ENCODE peak calls at places on chromosomes 1 and 21, in five cellular contexts. C, G, M, W and X are unnamed samples.
A peak's percentile ranks its signal among the peaks of the same experiment; 100 is the strongest.

GRCh38 chr1:32200226-32201010 is at the start of gene CCDC28B:
- DNase-seq in C (peak; percentile 59), G (peak; percentile 75), M (peak; percentile 73), W (peak; percentile 55), X (peak; percentile 74)

GRCh38 chr1:70819231-70819630 is 228.4 kb downstream of the PTGER3 start:
- DNase-seq in C (no peak), G (no peak), M (no peak), W (no peak), X (no peak)

GRCh38 chr1:92949937-92950817 is 11.1 kb downstream of the DIPK1A start:
- DNase-seq in C (no peak), G (no peak), M (no peak), W (no peak), X (no peak)

GRCh38 chr1:183585038-183585437 is 5.2 kb downstream of the NCF2 start:
- DNase-seq in C (no peak), G (no peak), M (no peak), W (peak; percentile 51), X (no peak)

GRCh38 chr1:37793773-37794371 is at the start of gene MANEAL:
- DNase-seq in C (peak; percentile 26), G (peak; percentile 32), M (peak; percentile 81), W (peak; percentile 51), X (no peak)

GRCh38 chr1:91884459-91885290 is 1.3 kb downstream of the TGFBR3 start:
- DNase-seq in C (peak; percentile 46), G (peak; percentile 39), M (peak; percentile 68), W (peak; percentile 35), X (no peak)

GRCh38 chr1:64877151-64877550 is 89.2 kb downstream of the JAK1 start:
- DNase-seq in C (peak; percentile 33), G (no peak), M (no peak), W (no peak), X (no peak)

GRCh38 chr1:172893146-172893841 is 157.4 kb downstream of the TNFSF18 start:
- DNase-seq in C (no peak), G (peak; percentile 44), M (no peak), W (no peak), X (no peak)

DNA sequence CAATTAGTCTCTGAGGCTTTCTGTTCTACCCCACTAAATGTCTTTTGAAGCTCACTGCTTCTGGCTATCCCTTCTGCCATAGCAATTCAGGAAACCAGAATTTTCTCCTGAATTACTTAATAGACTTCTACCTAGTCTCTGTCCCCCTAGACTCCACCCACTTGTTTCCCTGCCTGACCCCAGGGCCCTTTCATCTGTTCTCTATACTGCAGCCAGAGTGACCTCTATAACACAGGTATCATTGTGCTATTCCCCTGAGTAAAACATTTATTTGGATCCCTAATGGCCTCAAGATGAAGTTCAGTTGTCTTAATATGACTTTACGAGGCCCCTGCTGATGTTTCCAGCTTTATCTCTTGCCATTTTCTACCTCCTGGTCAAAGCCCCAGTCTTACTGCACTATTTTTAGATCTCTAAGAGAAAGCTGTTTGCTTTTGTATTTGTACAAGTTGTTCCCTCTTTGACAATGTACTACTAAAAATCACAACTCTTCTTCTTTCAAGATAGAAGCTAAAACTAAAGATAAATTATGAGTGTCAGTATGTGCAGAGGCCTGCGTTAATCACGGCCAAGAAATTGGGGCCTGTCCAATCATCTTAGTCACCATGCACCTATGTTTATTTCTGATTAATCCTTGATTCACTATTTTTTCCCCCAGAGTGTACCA is 54.5 kb downstream of the ATP1B1 start:
- DNase-seq in C (no peak), G (no peak), M (no peak), W (no peak), X (peak; percentile 63)
- H3K4me3 ChIP-seq in C (no peak overlapping the region), G (no peak overlapping the region), M (no peak overlapping the region), W (no peak overlapping the region), X (no peak overlapping the region)

GRCh38 chr21:45364464-45365185 is 40.3 kb upstream of the COL18A1 start:
- DNase-seq in C (no peak), G (no peak), M (no peak), W (no peak), X (peak; percentile 75)
- H3K27ac ChIP-seq in C (no peak overlapping the region), G (peak overlapping the region; percentile 97), M (peak overlapping the region; percentile 88), W (peak overlapping the region; percentile 87), X (peak overlapping the region; percentile 97)

GRCh38 chr1:1385931-1386330 is 10.9 kb upstream of the AURKAIP1 start:
- DNase-seq in C (no peak), G (no peak), M (no peak), W (no peak), X (no peak)
- H3K4me3 ChIP-seq in C (no peak overlapping the region), G (no peak overlapping the region), M (no peak overlapping the region), W (no peak overlapping the region), X (no peak overlapping the region)

DNA sequence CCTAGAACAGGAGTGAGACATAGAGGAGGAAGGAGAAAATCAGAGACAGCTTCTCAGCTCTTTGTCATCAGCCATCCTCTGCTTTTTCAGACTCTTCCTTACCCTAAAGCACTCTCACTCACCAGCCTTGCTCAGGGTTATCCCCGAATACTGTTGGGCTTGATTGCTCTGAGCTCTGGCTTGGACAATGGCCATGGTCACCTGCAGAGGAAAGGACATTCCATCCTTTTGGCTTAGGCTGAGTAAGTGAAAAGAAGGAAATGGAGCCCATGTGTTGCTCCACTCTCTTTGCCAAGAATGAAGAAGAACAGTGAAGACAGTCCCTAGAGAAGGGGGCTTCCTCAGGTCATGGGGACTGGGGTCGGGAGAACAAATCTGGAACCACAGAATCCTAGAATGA is 2.4 kb downstream of the MTMR11 start:
- DNase-seq in C (no peak), G (no peak), M (no peak), W (no peak), X (no peak)
- H3K27ac ChIP-seq in C (no peak overlapping the region), G (no peak overlapping the region), M (no peak overlapping the region), W (peak overlapping the region; percentile 90), X (no peak overlapping the region)

GRCh38 chr1:28579374-28579773 is 12.7 kb upstream of the RAB42 start:
- DNase-seq in C (no peak), G (no peak), M (no peak), W (no peak), X (no peak)

GRCh38 chr1:28580706-28581530 is 11.1 kb upstream of the RAB42 start:
- DNase-seq in C (peak; percentile 60), G (no peak), M (no peak), W (peak; percentile 68), X (no peak)

GRCh38 chr1:28578696-28579218 is 13.3 kb upstream of the RAB42 start:
- DNase-seq in C (no peak), G (no peak), M (no peak), W (no peak), X (no peak)

GRCh38 chr1:28581531-28582247 is 10.4 kb upstream of the RAB42 start:
- DNase-seq in C (peak; percentile 91), G (peak; percentile 97), M (peak; percentile 95), W (peak; percentile 97), X (peak; percentile 96)

DNA sequence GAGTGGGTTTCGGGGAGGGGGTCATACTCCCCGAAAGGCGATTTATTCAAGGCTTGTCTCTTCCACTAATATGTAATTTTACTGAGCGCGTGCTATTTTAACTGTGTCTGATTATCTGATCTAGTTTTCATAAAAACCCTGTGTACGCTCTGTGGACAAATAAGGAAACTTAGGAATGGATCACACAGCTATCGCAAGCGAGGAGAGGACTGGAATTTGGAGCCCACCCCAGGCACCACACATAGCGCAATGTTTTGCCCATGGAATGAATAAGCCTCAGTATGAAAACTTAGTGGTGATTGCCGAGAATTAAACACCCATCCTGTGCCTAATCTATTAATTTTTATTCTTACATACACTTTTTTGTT is 9.8 kb upstream of the RAB42 start:
- DNase-seq in C (no peak), G (no peak), M (no peak), W (peak; percentile 24), X (no peak)
- H3K4me3 ChIP-seq in C (peak overlapping the region; percentile 88), G (peak overlapping the region; percentile 98), M (peak overlapping the region; percentile 72), W (peak overlapping the region; percentile 75), X (peak overlapping the region; percentile 99)